ENCODE peak calls at places on chromosome 14, in seven cellular contexts. One of them, this sample, is unnamed.

GRCh38 chr14:101259748-101260147 is 301.5 kb upstream of the DIO3 start:
- DNase-seq in IMR-90: no peak
- DNase-seq in neuronal stem cell: no peak
- DNase-seq in mesendoderm: no peak
- DNase-seq in H9: no peak
- DNase-seq in H1: no peak
- DNase-seq in trophoblast cell: no peak
- DNase-seq in this sample: no peak

GRCh38 chr14:24231263-24232120 is 675 bp downstream of the NEDD8 start:
- DNase-seq in IMR-90: no peak
- DNase-seq in neuronal stem cell: no peak
- DNase-seq in mesendoderm: no peak
- DNase-seq in H9: no peak
- DNase-seq in H1: peak
- DNase-seq in trophoblast cell: peak
- DNase-seq in this sample: no peak

GRCh38 chr14:62943202-62943601 is 102.1 kb downstream of the KCNH5 start:
- DNase-seq in IMR-90: peak
- DNase-seq in neuronal stem cell: no peak
- DNase-seq in mesendoderm: no peak
- DNase-seq in H9: no peak
- DNase-seq in H1: no peak
- DNase-seq in trophoblast cell: no peak
- DNase-seq in this sample: no peak

GRCh38 chr14:50040401-50040775 is 76.0 kb downstream of the VCPKMT start:
- DNase-seq in IMR-90: peak
- DNase-seq in neuronal stem cell: no peak
- DNase-seq in mesendoderm: peak
- DNase-seq in H9: no peak
- DNase-seq in H1: no peak
- DNase-seq in trophoblast cell: peak
- DNase-seq in this sample: peak

GRCh38 chr14:102516531-102517411 is 7.2 kb upstream of the ANKRD9 start:
- DNase-seq in IMR-90: no peak
- DNase-seq in neuronal stem cell: peak
- DNase-seq in mesendoderm: peak
- DNase-seq in H9: peak
- DNase-seq in H1: peak
- DNase-seq in trophoblast cell: peak
- DNase-seq in this sample: peak

GRCh38 chr14:39265741-39266588 is 32.2 kb downstream of the MIA2 start:
- DNase-seq in IMR-90: peak
- DNase-seq in neuronal stem cell: no peak
- DNase-seq in mesendoderm: no peak
- DNase-seq in H9: no peak
- DNase-seq in H1: no peak
- DNase-seq in trophoblast cell: peak
- DNase-seq in this sample: peak

GRCh38 chr14:69694730-69695663 is 71.9 kb upstream of the SRSF5 start:
- DNase-seq in IMR-90: peak
- DNase-seq in neuronal stem cell: no peak
- DNase-seq in mesendoderm: no peak
- DNase-seq in H9: no peak
- DNase-seq in H1: no peak
- DNase-seq in trophoblast cell: no peak
- DNase-seq in this sample: no peak

GRCh38 chr14:104554608-104555401 is 24.8 kb upstream of the C14orf180 start:
- DNase-seq in IMR-90: no peak
- DNase-seq in neuronal stem cell: no peak
- DNase-seq in mesendoderm: no peak
- DNase-seq in H9: no peak
- DNase-seq in H1: no peak
- DNase-seq in trophoblast cell: peak
- DNase-seq in this sample: no peak

GRCh38 chr14:106635569-106635968 is 1109.2 kb downstream of the TMEM121 start:
- DNase-seq in IMR-90: no peak
- DNase-seq in neuronal stem cell: no peak
- DNase-seq in mesendoderm: no peak
- DNase-seq in H9: no peak
- DNase-seq in H1: no peak
- DNase-seq in trophoblast cell: no peak
- DNase-seq in this sample: no peak

GRCh38 chr14:68876976-68877375 is 84.1 kb upstream of the ZFP36L1 start:
- DNase-seq in IMR-90: no peak
- DNase-seq in neuronal stem cell: no peak
- DNase-seq in mesendoderm: no peak
- DNase-seq in H9: no peak
- DNase-seq in H1: no peak
- DNase-seq in trophoblast cell: no peak
- DNase-seq in this sample: no peak

GRCh38 chr14:99722741-99723140 is 38.6 kb downstream of the CYP46A1 start:
- DNase-seq in IMR-90: no peak
- DNase-seq in neuronal stem cell: no peak
- DNase-seq in mesendoderm: no peak
- DNase-seq in H9: peak
- DNase-seq in H1: peak
- DNase-seq in trophoblast cell: no peak
- DNase-seq in this sample: no peak

GRCh38 chr14:68762944-68763831 is 29.7 kb downstream of the ZFP36L1 start:
- DNase-seq in IMR-90: peak
- DNase-seq in neuronal stem cell: peak
- DNase-seq in mesendoderm: peak
- DNase-seq in H9: peak
- DNase-seq in H1: peak
- DNase-seq in trophoblast cell: no peak
- DNase-seq in this sample: no peak

GRCh38 chr14:77485256-77485655 is 13.4 kb downstream of the ISM2 start:
- DNase-seq in IMR-90: no peak
- DNase-seq in neuronal stem cell: no peak
- DNase-seq in mesendoderm: no peak
- DNase-seq in H9: no peak
- DNase-seq in H1: no peak
- DNase-seq in trophoblast cell: no peak
- DNase-seq in this sample: no peak

GRCh38 chr14:90797451-90797850 is 18.8 kb downstream of the TTC7B start:
- DNase-seq in IMR-90: no peak
- DNase-seq in neuronal stem cell: no peak
- DNase-seq in mesendoderm: peak
- DNase-seq in H9: no peak
- DNase-seq in H1: no peak
- DNase-seq in trophoblast cell: peak
- DNase-seq in this sample: peak

GRCh38 chr14:104919993-104920315 is 4.7 kb upstream of the PLD4 start:
- DNase-seq in IMR-90: no peak
- DNase-seq in neuronal stem cell: no peak
- DNase-seq in mesendoderm: no peak
- DNase-seq in H9: no peak
- DNase-seq in H1: no peak
- DNase-seq in trophoblast cell: no peak
- DNase-seq in this sample: no peak

GRCh38 chr14:71119075-71119474 is 211.8 kb downstream of the PCNX1 start:
- DNase-seq in IMR-90: peak
- DNase-seq in neuronal stem cell: no peak
- DNase-seq in mesendoderm: no peak
- DNase-seq in H9: no peak
- DNase-seq in H1: no peak
- DNase-seq in trophoblast cell: peak
- DNase-seq in this sample: peak

GRCh38 chr14:71121711-71122110 is 214.5 kb downstream of the PCNX1 start:
- DNase-seq in IMR-90: no peak
- DNase-seq in neuronal stem cell: no peak
- DNase-seq in mesendoderm: no peak
- DNase-seq in H9: no peak
- DNase-seq in H1: no peak
- DNase-seq in trophoblast cell: no peak
- DNase-seq in this sample: no peak

GRCh38 chr14:71119832-71120231 is 212.6 kb downstream of the PCNX1 start:
- DNase-seq in IMR-90: peak
- DNase-seq in neuronal stem cell: no peak
- DNase-seq in mesendoderm: no peak
- DNase-seq in H9: no peak
- DNase-seq in H1: no peak
- DNase-seq in trophoblast cell: no peak
- DNase-seq in this sample: no peak

GRCh38 chr14:71123579-71124135 is 216.4 kb downstream of the PCNX1 start:
- DNase-seq in IMR-90: no peak
- DNase-seq in neuronal stem cell: no peak
- DNase-seq in mesendoderm: no peak
- DNase-seq in H9: no peak
- DNase-seq in H1: peak
- DNase-seq in trophoblast cell: no peak
- DNase-seq in this sample: no peak

GRCh38 chr14:71122866-71123565 is 215.8 kb downstream of the PCNX1 start:
- DNase-seq in IMR-90: no peak
- DNase-seq in neuronal stem cell: no peak
- DNase-seq in mesendoderm: no peak
- DNase-seq in H9: no peak
- DNase-seq in H1: no peak
- DNase-seq in trophoblast cell: no peak
- DNase-seq in this sample: no peak
- H3K4ac ChIP-seq in IMR-90: no peak
- H3K4ac ChIP-seq in neuronal stem cell: no peak
- H3K4ac ChIP-seq in mesendoderm: peak
- H3K4ac ChIP-seq in H9: no peak
- H3K4ac ChIP-seq in H1: no peak
- H3K4ac ChIP-seq in trophoblast cell: no peak
- H3K4ac ChIP-seq in this sample: no peak

GRCh38 chr14:93028724-93029076 is 87.0 kb downstream of the ITPK1 start:
- DNase-seq in IMR-90: no peak
- DNase-seq in neuronal stem cell: no peak
- DNase-seq in mesendoderm: no peak
- DNase-seq in H9: no peak
- DNase-seq in H1: no peak
- DNase-seq in trophoblast cell: no peak
- DNase-seq in this sample: no peak
- H3K4ac ChIP-seq in IMR-90: no peak
- H3K4ac ChIP-seq in neuronal stem cell: no peak
- H3K4ac ChIP-seq in mesendoderm: no peak
- H3K4ac ChIP-seq in H9: no peak
- H3K4ac ChIP-seq in H1: no peak
- H3K4ac ChIP-seq in trophoblast cell: no peak
- H3K4ac ChIP-seq in this sample: no peak

GRCh38 chr14:67668559-67668958 is 5.9 kb downstream of the VTI1B start:
- DNase-seq in IMR-90: no peak
- DNase-seq in neuronal stem cell: no peak
- DNase-seq in mesendoderm: peak
- DNase-seq in H9: no peak
- DNase-seq in H1: no peak
- DNase-seq in trophoblast cell: no peak
- DNase-seq in this sample: no peak
- H3K4ac ChIP-seq in IMR-90: no peak
- H3K4ac ChIP-seq in neuronal stem cell: no peak
- H3K4ac ChIP-seq in mesendoderm: no peak
- H3K4ac ChIP-seq in H9: no peak
- H3K4ac ChIP-seq in H1: no peak
- H3K4ac ChIP-seq in trophoblast cell: no peak
- H3K4ac ChIP-seq in this sample: no peak

DNA sequence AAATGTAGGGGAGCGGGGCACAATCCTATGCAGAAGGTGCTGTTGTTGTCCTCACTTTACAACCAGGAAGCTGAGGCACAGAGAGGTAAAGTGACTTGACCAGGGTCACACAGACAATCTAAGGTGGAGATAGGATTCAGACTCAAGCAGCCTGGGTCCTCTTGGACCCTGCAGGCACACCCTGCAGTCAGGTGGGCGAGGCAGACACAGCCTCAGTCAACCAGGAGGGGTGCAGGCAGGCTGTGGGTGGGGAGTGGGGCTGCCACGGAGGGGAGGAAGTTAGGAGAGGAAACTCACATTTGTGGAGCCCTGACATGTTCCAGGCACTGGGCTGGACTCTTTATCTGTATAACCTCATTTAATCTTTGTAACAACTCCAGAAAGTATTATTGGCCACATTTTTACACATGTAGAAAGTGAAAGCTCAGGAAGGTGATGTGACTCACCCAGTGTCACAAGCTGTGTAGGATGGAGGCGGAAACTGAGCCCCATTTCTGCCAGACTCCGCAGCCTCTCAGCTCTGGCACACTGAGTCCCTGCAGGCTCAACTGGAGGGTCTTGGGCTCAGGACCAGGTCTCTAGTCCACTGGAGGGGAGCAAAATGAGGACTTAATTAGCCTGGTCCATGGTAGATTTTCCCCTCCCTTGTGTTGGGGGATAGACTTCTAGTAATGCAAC is 24.9 kb upstream of the CHGA start:
- DNase-seq in IMR-90: no peak
- DNase-seq in neuronal stem cell: no peak
- DNase-seq in mesendoderm: no peak
- DNase-seq in H9: no peak
- DNase-seq in H1: no peak
- DNase-seq in trophoblast cell: no peak
- DNase-seq in this sample: no peak
- H3K4ac ChIP-seq in IMR-90: no peak
- H3K4ac ChIP-seq in neuronal stem cell: no peak
- H3K4ac ChIP-seq in mesendoderm: no peak
- H3K4ac ChIP-seq in H9: no peak
- H3K4ac ChIP-seq in H1: no peak
- H3K4ac ChIP-seq in trophoblast cell: no peak
- H3K4ac ChIP-seq in this sample: no peak

DNA sequence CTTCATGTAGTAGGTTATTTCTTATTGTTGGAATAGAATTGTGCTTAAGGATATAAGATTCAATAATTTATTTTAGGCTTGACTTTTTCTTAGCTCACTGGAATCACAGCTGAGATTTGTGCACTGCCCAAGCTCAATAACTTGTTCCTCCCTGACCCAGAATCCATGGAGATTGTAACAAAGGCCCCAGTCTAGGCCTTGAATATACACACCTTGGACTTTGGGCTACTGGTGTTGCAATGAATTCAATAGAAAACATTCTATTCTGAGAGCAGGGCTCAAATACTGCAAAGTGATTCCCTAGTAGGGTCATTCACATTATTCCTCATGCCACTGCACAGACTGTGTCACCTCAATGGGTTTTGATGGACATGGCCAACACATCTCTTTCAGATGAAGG is 352.4 kb downstream of the GALC start:
- DNase-seq in IMR-90: no peak
- DNase-seq in neuronal stem cell: no peak
- DNase-seq in mesendoderm: no peak
- DNase-seq in H9: no peak
- DNase-seq in H1: no peak
- DNase-seq in trophoblast cell: no peak
- DNase-seq in this sample: no peak
- H3K4ac ChIP-seq in IMR-90: no peak
- H3K4ac ChIP-seq in neuronal stem cell: no peak
- H3K4ac ChIP-seq in mesendoderm: no peak
- H3K4ac ChIP-seq in H9: no peak
- H3K4ac ChIP-seq in H1: no peak
- H3K4ac ChIP-seq in trophoblast cell: no peak
- H3K4ac ChIP-seq in this sample: no peak

This sample was measured in mesenchymal stem cell.